ENCODE peak calls at places on chromosomes 16 and 17, in eight cellular contexts. G, W, I, B, N, O, D and T are unnamed samples.

GRCh38 chr16:80158766-80159165 is 382.0 kb upstream of the DYNLRB2 start:
- DNase-seq in D (no peak), N (no peak), I (peak; percentile 48), O (no peak), W (peak; percentile 24), G (peak; percentile 80), B (no peak), T (no peak)

GRCh38 chr17:65797809-65798208 is 236.4 kb upstream of the AXIN2 start:
- DNase-seq in D (no peak), W (no peak), O (peak; percentile 30), N (peak; percentile 5), G (no peak), B (no peak), I (no peak), T (no peak)

GRCh38 chr17:81868674-81869220 is 2.4 kb downstream of the ARHGDIA start:
- DNase-seq in B (no peak), O (no peak), I (peak; percentile 66), N (peak; percentile 47), G (no peak), D (no peak), W (peak; percentile 64), T (peak; percentile 12)

GRCh38 chr16:53991181-53992056 is 287.5 kb downstream of the FTO start:
- DNase-seq in B (no peak), D (no peak), W (peak; percentile 55), G (no peak), N (no peak), O (no peak), I (no peak), T (peak; percentile 46)

GRCh38 chr16:24075929-24076716 is 180.0 kb upstream of the CACNG3 start:
- DNase-seq in I (no peak), G (peak; percentile 3), D (no peak), B (no peak), N (peak; percentile 12), W (no peak), O (no peak), T (peak; percentile 59)

GRCh38 chr16:65116818-65117430 is 4.9 kb downstream of the CDH11 start:
- DNase-seq in G (no peak), O (no peak), I (no peak), B (no peak), D (no peak), W (no peak), N (no peak), T (no peak)

GRCh38 chr17:58913971-58914769 is 158.5 kb downstream of the PPM1E start:
- DNase-seq in D (no peak), I (no peak), W (peak; percentile 7), B (no peak), N (no peak), G (no peak), O (no peak), T (no peak)

GRCh38 chr17:78223765-78224164 is 7.7 kb upstream of the TMEM235 start:
- DNase-seq in O (no peak), D (no peak), W (no peak), G (no peak), N (no peak), B (no peak), I (no peak), T (no peak)

GRCh38 chr16:75317101-75317522 is 65.7 kb upstream of the BCAR1 start:
- DNase-seq in G (no peak), N (no peak), D (no peak), B (no peak), W (no peak), O (no peak), I (no peak), T (no peak)

GRCh38 chr17:1153795-1154546 is 25.8 kb downstream of the ABR start:
- DNase-seq in G (no peak), I (no peak), D (no peak), O (no peak), B (no peak), W (peak; percentile 32), N (peak; percentile 20), T (peak; percentile 60)

GRCh38 chr17:6231886-6232767 is 161.9 kb downstream of the WSCD1 start:
- DNase-seq in W (no peak), B (no peak), D (no peak), N (peak; percentile 15), G (no peak), I (peak; percentile 45), O (no peak), T (no peak)

GRCh38 chr17:58348038-58348437 is 4.0 kb downstream of the SUPT4H1 start:
- DNase-seq in D (no peak), B (no peak), O (no peak), I (no peak), G (no peak), N (no peak), W (no peak), T (no peak)